ENCODE peak calls at places on chromosomes 5 and 9, in six cellular contexts. P is stomach, B is sigmoid colon, Y is tibial nerve, E is A549, L is transverse colon. T is an unnamed sample.
A peak's percentile ranks its signal among the peaks of the same experiment; 100 is the strongest.

GRCh38 chr5:163339148-163339547 is 98.2 kb upstream of the CCNG1 start:
- DNase-seq in P (no peak), B (no peak), Y (no peak), E (no peak), L (no peak), T (no peak)

GRCh38 chr5:78661044-78661443 is 12.5 kb upstream of the LHFPL2 start:
- DNase-seq in P (no peak), B (no peak), Y (no peak), E (no peak), L (no peak), T (no peak)

GRCh38 chr9:133333566-133333965 is 2.4 kb downstream of the SURF6 start:
- DNase-seq in P (no peak), B (peak; percentile 60), Y (no peak), E (no peak), L (no peak), T (no peak)

GRCh38 chr9:103319979-103320378 is 324.8 kb downstream of the CYLC2 start:
- DNase-seq in P (no peak), B (no peak), Y (no peak), E (no peak), L (no peak), T (no peak)

GRCh38 chr5:122077451-122078115 is 476 bp downstream of the LOX start:
- DNase-seq in P (peak; percentile 26), B (peak; percentile 69), Y (no peak), E (no peak), L (peak; percentile 10), T (peak; percentile 89)

GRCh38 chr9:22278426-22278825 is 168.2 kb upstream of the DMRTA1 start:
- DNase-seq in P (no peak), B (no peak), Y (no peak), E (no peak), L (no peak), T (no peak)

GRCh38 chr9:13524245-13524644 is 244.8 kb upstream of the MPDZ start:
- DNase-seq in P (no peak), B (no peak), Y (no peak), E (no peak), L (no peak), T (no peak)

GRCh38 chr5:36156619-36157018 is 4.7 kb downstream of the SKP2 start:
- DNase-seq in P (no peak), B (no peak), Y (no peak), E (no peak), L (no peak), T (no peak)

GRCh38 chr9:79302002-79302401 is 269.8 kb upstream of the TLE4 start:
- DNase-seq in P (no peak), B (no peak), Y (no peak), E (no peak), L (no peak), T (no peak)

GRCh38 chr5:54793612-54794436 is 191.6 kb downstream of the ESM1 start:
- DNase-seq in P (no peak), B (no peak), Y (no peak), E (no peak), L (no peak), T (no peak)

GRCh38 chr9:125867752-125868400 is 120.7 kb downstream of the PBX3 start:
- DNase-seq in P (no peak), B (no peak), Y (no peak), E (no peak), L (no peak), T (no peak)

GRCh38 chr9:126957687-126958053 is 43.1 kb downstream of the RALGPS1 start:
- DNase-seq in P (no peak), B (no peak), Y (no peak), E (no peak), L (no peak), T (no peak)

GRCh38 chr5:172172912-172173591 is 15.0 kb downstream of the STK10 start:
- DNase-seq in P (no peak), B (no peak), Y (no peak), E (no peak), L (no peak), T (no peak)

GRCh38 chr9:7144265-7145046 is 386.7 kb downstream of the KDM4C start:
- DNase-seq in P (no peak), B (no peak), Y (no peak), E (no peak), L (no peak), T (no peak)

GRCh38 chr9:97593960-97594359 is 39.2 kb downstream of the TSTD2 start:
- DNase-seq in P (no peak), B (no peak), Y (no peak), E (no peak), L (no peak), T (no peak)

GRCh38 chr9:133945977-133946753 is 46.0 kb downstream of the VAV2 start:
- DNase-seq in P (no peak), B (peak; percentile 46), Y (no peak), E (no peak), L (no peak), T (no peak)

GRCh38 chr9:32264171-32264862 is 120.1 kb upstream of the ACO1 start:
- DNase-seq in P (no peak), B (no peak), Y (no peak), E (no peak), L (no peak), T (no peak)

GRCh38 chr9:95808001-95808400 is 67.5 kb upstream of the ERCC6L2 start:
- DNase-seq in P (no peak), B (no peak), Y (no peak), E (no peak), L (no peak), T (no peak)

GRCh38 chr5:673837-674629 is 19.1 kb downstream of the TPPP start:
- DNase-seq in P (no peak), B (peak; percentile 66), Y (no peak), E (no peak), L (no peak), T (peak; percentile 18)

GRCh38 chr5:671459-672328 is 21.5 kb downstream of the TPPP start:
- DNase-seq in P (peak; percentile 78), B (peak; percentile 87), Y (peak; percentile 61), E (peak; percentile 75), L (peak; percentile 80), T (peak; percentile 65)

GRCh38 chr5:670396-671270 is 22.5 kb downstream of the TPPP start:
- DNase-seq in P (no peak), B (no peak), Y (no peak), E (no peak), L (no peak), T (peak; percentile 73)

GRCh38 chr5:673140-673836 is 19.9 kb downstream of the TPPP start:
- DNase-seq in P (no peak), B (peak; percentile 63), Y (no peak), E (no peak), L (no peak), T (peak; percentile 17)

DNA sequence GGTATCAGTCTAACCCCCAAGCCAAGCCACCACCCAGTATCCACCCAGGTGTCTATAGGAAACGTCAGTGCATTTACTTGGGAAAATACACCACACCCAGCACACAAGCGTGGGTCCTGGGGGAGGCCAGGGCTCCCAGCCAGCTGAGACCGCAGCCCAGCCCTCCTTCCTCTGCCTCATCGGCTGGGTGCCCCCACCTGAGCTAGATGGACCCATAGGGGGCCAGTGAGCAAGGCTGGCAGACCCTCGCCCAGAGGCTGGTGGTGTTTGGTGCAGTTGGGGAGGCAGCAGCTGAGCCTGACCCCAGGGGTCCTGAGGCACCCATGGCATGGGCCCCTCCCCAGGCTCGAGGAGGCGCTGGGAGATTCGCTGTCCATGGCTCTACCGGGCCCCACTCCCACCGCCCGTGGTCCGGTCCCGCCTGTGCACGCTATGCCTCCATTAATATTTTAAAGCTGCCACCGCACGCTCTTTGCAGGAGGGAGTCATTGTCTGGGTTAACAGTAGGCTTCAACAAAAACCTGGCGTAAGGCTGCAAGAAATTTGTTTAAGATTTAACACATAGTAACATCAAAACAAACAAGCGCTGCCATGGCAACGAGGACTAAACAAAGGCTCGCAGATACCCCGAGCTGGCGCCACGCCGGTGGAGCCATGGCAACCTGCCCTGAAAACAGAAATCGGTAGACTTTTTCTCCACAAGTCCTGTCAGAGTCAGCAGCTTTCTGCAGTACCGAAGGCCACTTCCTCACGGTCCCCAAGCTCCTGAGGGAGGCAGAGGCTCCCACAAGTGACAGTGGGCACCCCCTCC is 20.6 kb downstream of the TPPP start:
- DNase-seq in P (peak; percentile 64), B (peak; percentile 81), Y (peak; percentile 36), E (peak; percentile 79), L (peak; percentile 78), T (peak; percentile 95)
- TF ChIP-seq EP300 in P (no peak), B (no peak), Y (no peak), E (no peak), L (peak; percentile 28), T (no peak)

DNA sequence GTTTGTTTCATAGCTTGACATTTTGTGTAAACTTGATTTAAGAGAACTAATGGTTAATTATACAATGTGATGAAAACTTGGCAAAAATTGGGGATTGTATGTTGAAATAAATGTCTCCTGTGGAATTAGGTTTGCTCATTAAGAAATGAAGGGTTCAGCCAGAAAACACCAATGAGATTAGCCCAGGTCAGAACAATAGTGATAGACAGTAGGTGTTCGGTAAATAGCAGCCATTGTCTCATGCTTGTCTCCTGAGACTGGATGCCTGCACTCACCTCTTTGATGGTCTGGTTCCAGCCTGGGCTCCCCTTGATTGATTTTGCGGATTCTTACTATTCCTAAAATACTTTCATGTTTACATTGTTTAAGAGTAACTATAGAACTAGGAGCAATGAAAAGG is 135.5 kb downstream of the FBN2 start:
- DNase-seq in P (no peak), B (no peak), Y (no peak), E (no peak), L (no peak), T (no peak)
- TF ChIP-seq EP300 in P (no peak), B (no peak), Y (no peak), E (no peak), L (no peak), T (no peak)

DNA sequence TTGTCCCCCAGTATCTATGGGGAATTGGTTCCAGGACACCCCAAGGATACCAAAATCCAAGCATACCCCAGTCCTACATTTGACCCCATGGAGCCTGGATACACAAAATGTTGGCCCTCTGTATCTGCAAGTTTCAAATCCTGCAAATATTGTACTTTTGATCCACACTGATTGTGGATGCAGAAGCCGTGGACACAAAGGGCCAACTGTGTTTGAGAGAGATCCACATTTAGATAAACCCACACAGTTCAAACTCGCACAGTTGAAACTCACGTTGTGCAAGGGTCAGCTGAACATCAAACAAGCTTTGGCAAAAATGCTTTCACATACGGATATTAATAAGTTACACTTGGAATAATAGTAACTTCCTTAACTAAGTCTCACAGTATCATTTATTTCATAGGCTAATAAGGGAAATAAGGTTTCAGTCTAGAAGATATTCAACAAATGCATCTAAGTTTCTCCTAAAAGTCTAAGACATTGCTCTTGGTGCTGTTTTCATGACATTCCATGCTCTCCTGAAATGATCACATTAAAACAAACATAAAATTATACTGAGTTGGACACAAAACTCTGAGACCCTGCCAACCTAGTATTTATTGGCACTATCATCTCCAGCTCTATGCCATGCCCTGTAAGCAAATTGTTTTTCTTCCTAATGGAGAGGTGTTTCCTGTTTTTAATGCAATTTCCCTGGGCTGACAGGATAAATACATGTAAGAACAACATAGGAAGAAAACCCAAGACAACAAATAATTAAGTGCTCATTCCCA is 32.3 kb downstream of the ACTL7A start:
- DNase-seq in P (no peak), B (no peak), Y (no peak), E (no peak), L (no peak), T (no peak)
- TF ChIP-seq EP300 in P (no peak), B (no peak), Y (no peak), E (no peak), L (no peak), T (no peak)

DNA sequence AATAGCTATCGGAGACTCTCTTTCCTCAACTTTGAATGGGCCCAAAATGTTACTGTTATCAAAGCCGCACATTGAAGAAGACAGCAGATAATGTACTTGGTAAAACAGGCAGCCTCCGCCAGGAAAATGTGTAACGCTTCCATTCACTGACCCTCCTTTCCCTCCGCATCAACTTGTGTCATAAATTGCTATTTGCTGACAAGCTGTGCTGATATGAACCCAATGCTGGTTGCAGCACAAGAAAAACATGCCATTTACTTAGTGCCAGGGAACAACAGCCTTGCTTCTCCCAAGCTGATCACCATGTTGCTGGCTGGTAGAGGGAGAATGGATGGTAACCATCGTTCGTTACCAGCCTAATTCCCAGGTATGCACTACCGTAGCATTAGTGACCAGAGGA is 162.6 kb upstream of the PPP1R2B start:
- DNase-seq in P (no peak), B (no peak), Y (no peak), E (no peak), L (no peak), T (no peak)
- TF ChIP-seq EP300 in P (no peak), B (no peak), Y (no peak), E (no peak), L (no peak), T (no peak)

T was measured in upper lobe of left lung.